ENCODE peak calls at places on chromosomes 5 and 9, in six cellular contexts. B, C, H, D, Z and Q are unnamed samples.

GRCh38 chr5:99320461-99320860 is 391.7 kb upstream of the CHD1 start:
- DNase-seq in B (no peak), C (no peak), H (peak; percentile 39), D (no peak), Z (no peak), Q (peak; percentile 24)

GRCh38 chr9:6630502-6631206 is 14.9 kb downstream of the GLDC start:
- DNase-seq in B (no peak), C (no peak), H (no peak), D (no peak), Z (no peak), Q (peak; percentile 92)

GRCh38 chr9:89597711-89598707 is 6.8 kb upstream of the GADD45G start:
- DNase-seq in B (peak; percentile 55), C (no peak), H (no peak), D (peak; percentile 74), Z (peak; percentile 44), Q (peak; percentile 70)

GRCh38 chr9:93807166-93808013 is 147.8 kb downstream of the BARX1 start:
- DNase-seq in B (no peak), C (no peak), H (no peak), D (no peak), Z (no peak), Q (no peak)

GRCh38 chr9:97638666-97639065 is 5.0 kb downstream of the NCBP1 start:
- DNase-seq in B (no peak), C (no peak), H (no peak), D (peak; percentile 3), Z (no peak), Q (no peak)

GRCh38 chr5:658103-658502 is 35.0 kb downstream of the TPPP start:
- DNase-seq in B (no peak), C (no peak), H (no peak), D (no peak), Z (no peak), Q (no peak)

GRCh38 chr9:13110766-13111400 is 168.6 kb downstream of the MPDZ start:
- DNase-seq in B (peak; percentile 55), C (peak; percentile 23), H (no peak), D (no peak), Z (no peak), Q (no peak)

GRCh38 chr9:111102793-111103474 is 64.7 kb upstream of the LPAR1 start:
- DNase-seq in B (no peak), C (no peak), H (no peak), D (no peak), Z (no peak), Q (no peak)

GRCh38 chr9:91741529-91741928 is 208.5 kb downstream of the ROR2 start:
- DNase-seq in B (no peak), C (no peak), H (no peak), D (no peak), Z (peak; percentile 47), Q (no peak)

GRCh38 chr5:144072518-144072927 is 97.9 kb downstream of the YIPF5 start:
- DNase-seq in B (no peak), C (no peak), H (no peak), D (no peak), Z (peak; percentile 73), Q (no peak)

GRCh38 chr5:111733571-111733970 is 23.4 kb downstream of the NREP start:
- DNase-seq in B (no peak), C (no peak), H (no peak), D (no peak), Z (no peak), Q (no peak)

GRCh38 chr5:144205141-144205551 is 34.5 kb downstream of the KCTD16 start:
- DNase-seq in B (no peak), C (peak; percentile 17), H (no peak), D (peak; percentile 40), Z (peak; percentile 51), Q (no peak)

GRCh38 chr9:78618735-78619134 is 321.8 kb downstream of the PSAT1 start:
- DNase-seq in B (no peak), C (no peak), H (no peak), D (no peak), Z (no peak), Q (no peak)

GRCh38 chr5:147479949-147480348 is 29.9 kb downstream of the DPYSL3 start:
- DNase-seq in B (no peak), C (no peak), H (no peak), D (no peak), Z (peak; percentile 6), Q (no peak)

GRCh38 chr5:154191467-154192261 is 1.1 kb downstream of the GALNT10 start:
- DNase-seq in B (peak; percentile 35), C (no peak), H (no peak), D (no peak), Z (peak; percentile 60), Q (no peak)

GRCh38 chr9:137582286-137582860 is 3.6 kb upstream of the DPH7 start:
- DNase-seq in B (no peak), C (no peak), H (no peak), D (peak; percentile 30), Z (no peak), Q (no peak)

GRCh38 chr9:135498381-135499126 is 1.9 kb upstream of the MRPS2 start:
- DNase-seq in B (no peak), C (no peak), H (no peak), D (no peak), Z (no peak), Q (no peak)

GRCh38 chr5:23412515-23412914 is 94.9 kb upstream of the PRDM9 start:
- DNase-seq in B (no peak), C (no peak), H (no peak), D (no peak), Z (no peak), Q (no peak)

GRCh38 chr5:141883184-141883947 is 5.2 kb upstream of the PCDH1 start:
- DNase-seq in B (peak; percentile 66), C (peak; percentile 56), H (no peak), D (peak; percentile 88), Z (peak; percentile 23), Q (no peak)

GRCh38 chr5:102888483-102888882 is 133.4 kb downstream of the PAM start:
- DNase-seq in B (no peak), C (no peak), H (no peak), D (no peak), Z (no peak), Q (no peak)

GRCh38 chr5:110150199-110150598 is 460.5 kb downstream of the MAN2A1 start:
- DNase-seq in B (no peak), C (no peak), H (no peak), D (no peak), Z (no peak), Q (no peak)

GRCh38 chr5:109962882-109963603 is 273.3 kb downstream of the MAN2A1 start:
- DNase-seq in B (no peak), C (no peak), H (no peak), D (no peak), Z (no peak), Q (peak; percentile 45)

GRCh38 chr5:82865625-82866024 is 211.6 kb downstream of the TMEM167A start:
- DNase-seq in B (no peak), C (no peak), H (no peak), D (no peak), Z (no peak), Q (no peak)

DNA sequence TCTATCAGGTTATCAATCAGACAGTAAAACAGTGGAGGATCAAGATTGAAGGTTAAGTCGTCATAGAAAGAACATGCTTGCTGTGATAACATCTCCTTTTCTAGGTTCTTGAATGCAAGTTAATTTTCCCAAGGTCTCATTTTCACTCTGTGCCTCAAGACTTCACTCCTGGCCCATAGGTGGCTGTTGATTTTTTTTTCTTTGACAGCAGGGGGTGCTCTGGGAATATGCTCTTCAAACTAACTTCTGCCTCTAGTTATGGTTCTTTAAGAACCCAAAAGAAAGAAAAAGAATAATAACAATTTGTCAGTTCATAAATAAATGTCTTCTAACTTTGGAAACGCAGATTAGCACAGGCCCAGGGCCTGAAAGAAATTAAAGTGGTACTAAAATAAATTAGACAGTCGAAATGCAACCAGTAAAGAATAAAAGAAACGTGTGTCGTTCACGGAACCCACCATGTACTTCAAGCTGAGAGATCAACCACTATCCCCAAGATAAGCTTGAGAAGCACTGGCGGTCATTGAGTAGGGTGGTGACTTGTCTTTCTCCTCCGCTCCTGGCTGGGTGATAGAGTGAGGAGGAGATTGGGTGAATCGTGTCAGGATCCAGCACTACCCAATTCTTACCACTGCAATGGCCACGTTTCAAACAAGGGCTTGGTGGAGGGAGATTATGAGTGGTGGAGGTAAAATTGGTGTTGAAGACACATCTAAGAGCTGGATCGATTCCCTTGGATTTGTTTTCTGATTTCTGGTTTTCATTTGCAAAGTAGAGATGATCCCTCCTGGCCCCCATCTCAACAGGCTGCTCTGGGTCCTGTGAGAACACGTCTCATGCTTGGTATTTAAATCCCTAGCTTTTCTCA is 93.4 kb upstream of the IRX4 start:
- DNase-seq in B (no peak), C (no peak), H (no peak), D (no peak), Z (no peak), Q (no peak)
- TF ChIP-seq CTCF in B (no peak), C (peak; percentile 53), H (no peak), D (no peak), Z (no peak), Q (no peak)

GRCh38 chr5:107359916-107360234 is 310.9 kb downstream of the EFNA5 start:
- DNase-seq in B (no peak), C (no peak), H (no peak), D (no peak), Z (no peak), Q (no peak)
- TF ChIP-seq CTCF in B (no peak), C (no peak), H (no peak), D (no peak), Z (no peak), Q (no peak)

GRCh38 chr9:36789886-36790285 is 217.2 kb downstream of the MELK start:
- DNase-seq in B (no peak), C (no peak), H (no peak), D (no peak), Z (no peak), Q (no peak)

GRCh38 chr9:36793277-36793676 is 220.6 kb downstream of the MELK start:
- DNase-seq in B (no peak), C (no peak), H (no peak), D (no peak), Z (no peak), Q (peak; percentile 10)

GRCh38 chr9:36787709-36788108 is 215.0 kb downstream of the MELK start:
- DNase-seq in B (no peak), C (no peak), H (no peak), D (no peak), Z (no peak), Q (no peak)

GRCh38 chr9:36791204-36791948 is 218.7 kb downstream of the MELK start:
- DNase-seq in B (no peak), C (no peak), H (no peak), D (peak; percentile 73), Z (peak; percentile 10), Q (no peak)

GRCh38 chr9:36788534-36788933 is 215.8 kb downstream of the MELK start:
- DNase-seq in B (no peak), C (no peak), H (no peak), D (peak; percentile 29), Z (no peak), Q (no peak)
- TF ChIP-seq CTCF in B (no peak), C (no peak), H (peak; percentile 45), D (peak; percentile 37), Z (peak; percentile 72), Q (peak; percentile 44)

GRCh38 chr5:116498478-116498877 is 76.1 kb downstream of the SEMA6A start:
- DNase-seq in B (no peak), C (no peak), H (no peak), D (no peak), Z (no peak), Q (no peak)

GRCh38 chr5:116502097-116502496 is 72.5 kb downstream of the SEMA6A start:
- DNase-seq in B (no peak), C (no peak), H (no peak), D (no peak), Z (no peak), Q (no peak)

GRCh38 chr5:116495786-116496185 is 78.8 kb downstream of the SEMA6A start:
- DNase-seq in B (no peak), C (no peak), H (no peak), D (no peak), Z (no peak), Q (no peak)

GRCh38 chr5:116494784-116495480 is 79.7 kb downstream of the SEMA6A start:
- DNase-seq in B (no peak), C (no peak), H (no peak), D (peak; percentile 18), Z (no peak), Q (no peak)

GRCh38 chr5:116497648-116498047 is 77.0 kb downstream of the SEMA6A start:
- DNase-seq in B (no peak), C (no peak), H (no peak), D (no peak), Z (no peak), Q (no peak)
- TF ChIP-seq CTCF in B (no peak), C (peak; percentile 13), H (no peak), D (peak; percentile 12), Z (peak; percentile 15), Q (no peak)